ENCODE peak calls at places on chromosomes 1 and 21, in four cellular contexts. Y, M, L and B are unnamed samples.

GRCh38 chr1:6603424-6603850 is 768 bp upstream of the KLHL21 start:
- DNase-seq in Y (peak), M (no peak), L (no peak), B (no peak)

GRCh38 chr1:172951728-172952365 is 98.9 kb downstream of the TNFSF18 start:
- DNase-seq in Y (peak), M (no peak), L (no peak), B (no peak)

GRCh38 chr1:19651141-19651737 is 7.1 kb downstream of the NBL1 start:
- DNase-seq in Y (no peak), M (peak), L (peak), B (no peak)

GRCh38 chr1:43531453-43531905 is 796 bp downstream of the PTPRF start:
- DNase-seq in Y (no peak), M (peak), L (no peak), B (no peak)

GRCh38 chr1:179080866-179081695 is 789 bp upstream of the TOR3A start:
- DNase-seq in Y (no peak), M (no peak), L (no peak), B (peak)

GRCh38 chr1:241715956-241716355 is 63.9 kb downstream of the WDR64 start:
- DNase-seq in Y (no peak), M (no peak), L (peak), B (no peak)

GRCh38 chr1:227937531-227938145 is 10.1 kb downstream of the WNT9A start:
- DNase-seq in Y (no peak), M (no peak), L (no peak), B (no peak)

GRCh38 chr1:233496940-233497456 is 116.9 kb upstream of the KCNK1 start:
- DNase-seq in Y (no peak), M (no peak), L (no peak), B (no peak)

GRCh38 chr21:41374867-41375533 is 13.2 kb downstream of the MX2 start:
- DNase-seq in Y (no peak), M (no peak), L (no peak), B (no peak)

GRCh38 chr1:8169364-8170058 is 143.4 kb upstream of the ERRFI1 start:
- DNase-seq in Y (peak), M (peak), L (peak), B (peak)

GRCh38 chr1:216212826-216213225 is 210.4 kb downstream of the USH2A start:
- DNase-seq in Y (no peak), M (no peak), L (no peak), B (no peak)

GRCh38 chr1:156928043-156928602 is 7.7 kb downstream of the LRRC71 start:
- DNase-seq in Y (no peak), M (no peak), L (no peak), B (no peak)

GRCh38 chr1:233082778-233083550 is 132.6 kb downstream of the NTPCR start:
- DNase-seq in Y (no peak), M (no peak), L (no peak), B (no peak)

GRCh38 chr21:38761531-38761930 is 44.2 kb upstream of the ETS2 start:
- DNase-seq in Y (no peak), M (no peak), L (no peak), B (no peak)